ENCODE peak calls at places on chromosomes 1 and 21, in four cellular contexts. D is K562, I is suprapubic skin, E is HCT116. K is an unnamed sample.

GRCh38 chr1:47996406-47997226 is 569 bp downstream of the TRABD2B start:
- DNase-seq in D (no peak), E (no peak), I (no peak), K (no peak)

GRCh38 chr1:68202239-68202832 is 30.0 kb downstream of the WLS start:
- DNase-seq in D (no peak), E (no peak), I (no peak), K (no peak)

GRCh38 chr21:42578761-42579415 is 65.2 kb downstream of the SLC37A1 start:
- DNase-seq in E (no peak), D (no peak), I (peak), K (no peak)

GRCh38 chr1:79603862-79604261 is 597.3 kb upstream of the ADGRL4 start:
- DNase-seq in E (no peak), I (no peak), D (no peak), K (no peak)

GRCh38 chr1:41751804-41752513 is 166.8 kb downstream of the HIVEP3 start:
- DNase-seq in D (no peak), I (no peak), E (no peak), K (no peak)

GRCh38 chr1:107548276-107548675 is 407.4 kb downstream of the NTNG1 start:
- DNase-seq in I (no peak), D (no peak), E (no peak), K (no peak)

GRCh38 chr1:19405761-19406481 is 79.4 kb downstream of the CAPZB start:
- DNase-seq in D (no peak), I (no peak), E (no peak), K (no peak)

GRCh38 chr1:33346921-33347649 is 26.2 kb upstream of the A3GALT2 start:
- DNase-seq in D (peak), I (no peak), E (peak), K (peak)

GRCh38 chr1:55368698-55369097 is 153.5 kb upstream of the USP24 start:
- DNase-seq in I (no peak), D (no peak), E (no peak), K (no peak)

GRCh38 chr1:61588736-61589381 is 136.1 kb downstream of the TM2D1 start:
- DNase-seq in D (peak), E (peak), I (no peak), K (peak)

GRCh38 chr1:229406798-229407197 is 27.1 kb downstream of the ACTA1 start:
- DNase-seq in D (no peak), I (no peak), E (no peak), K (no peak)

GRCh38 chr1:94270801-94271203 is 33.4 kb upstream of the ARHGAP29 start:
- DNase-seq in E (no peak), I (no peak), D (no peak), K (no peak)

GRCh38 chr1:181257117-181257516 is 168.6 kb downstream of the IER5 start:
- DNase-seq in E (no peak), I (no peak), D (no peak), K (no peak)

GRCh38 chr1:36824390-36824861 is 209.9 kb downstream of the GRIK3 start:
- DNase-seq in E (no peak), I (no peak), D (peak), K (no peak)

GRCh38 chr1:77975907-77976306 is 3.0 kb downstream of the FUBP1 start:
- DNase-seq in I (no peak), D (no peak), E (no peak), K (no peak)

GRCh38 chr1:146039844-146040194 is 18.3 kb upstream of the HJV start:
- DNase-seq in E (no peak), D (no peak), I (peak), K (no peak)

GRCh38 chr1:219771039-219771438 is 157.3 kb downstream of the SLC30A10 start:
- DNase-seq in I (no peak), D (no peak), E (peak), K (no peak)

GRCh38 chr1:159970932-159971342 is 16.9 kb upstream of the SLAMF9 start:
- DNase-seq in E (no peak), D (no peak), I (no peak), K (no peak)

DNA sequence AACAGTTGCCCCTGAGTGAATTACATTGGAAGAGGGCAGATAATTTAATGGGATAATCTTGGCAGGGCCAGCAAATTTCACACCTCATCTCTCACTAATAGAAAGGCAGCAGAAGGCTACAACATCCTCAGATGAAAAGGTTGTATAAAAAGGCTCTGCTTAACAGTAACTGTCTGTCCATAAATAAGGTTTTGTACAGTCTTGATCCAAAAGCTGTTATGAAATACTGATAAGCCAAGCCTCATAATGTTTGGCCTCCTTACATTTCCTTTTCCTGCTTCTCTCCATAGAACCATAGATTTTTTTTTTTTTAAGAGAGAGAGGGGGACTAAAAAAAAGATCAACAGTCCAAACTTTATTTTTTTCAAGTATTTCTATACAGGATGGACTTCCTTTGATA is 6.1 kb downstream of the ROR1 start:
- DNase-seq in E (no peak), I (no peak), D (no peak), K (no peak)
- H3K4me3 ChIP-seq in E (no peak), I (no peak), D (no peak), K (no peak)

GRCh38 chr1:64474639-64475038 is 4.7 kb downstream of the CACHD1 start:
- DNase-seq in D (no peak), I (no peak), E (no peak), K (peak)

GRCh38 chr1:64478594-64479248 is 8.8 kb downstream of the CACHD1 start:
- DNase-seq in E (no peak), D (no peak), I (no peak), K (no peak)

GRCh38 chr1:64474133-64474532 is 4.2 kb downstream of the CACHD1 start:
- DNase-seq in E (no peak), I (no peak), D (no peak), K (no peak)

GRCh38 chr1:64473367-64473766 is 3.4 kb downstream of the CACHD1 start:
- DNase-seq in D (no peak), I (no peak), E (no peak), K (no peak)

DNA sequence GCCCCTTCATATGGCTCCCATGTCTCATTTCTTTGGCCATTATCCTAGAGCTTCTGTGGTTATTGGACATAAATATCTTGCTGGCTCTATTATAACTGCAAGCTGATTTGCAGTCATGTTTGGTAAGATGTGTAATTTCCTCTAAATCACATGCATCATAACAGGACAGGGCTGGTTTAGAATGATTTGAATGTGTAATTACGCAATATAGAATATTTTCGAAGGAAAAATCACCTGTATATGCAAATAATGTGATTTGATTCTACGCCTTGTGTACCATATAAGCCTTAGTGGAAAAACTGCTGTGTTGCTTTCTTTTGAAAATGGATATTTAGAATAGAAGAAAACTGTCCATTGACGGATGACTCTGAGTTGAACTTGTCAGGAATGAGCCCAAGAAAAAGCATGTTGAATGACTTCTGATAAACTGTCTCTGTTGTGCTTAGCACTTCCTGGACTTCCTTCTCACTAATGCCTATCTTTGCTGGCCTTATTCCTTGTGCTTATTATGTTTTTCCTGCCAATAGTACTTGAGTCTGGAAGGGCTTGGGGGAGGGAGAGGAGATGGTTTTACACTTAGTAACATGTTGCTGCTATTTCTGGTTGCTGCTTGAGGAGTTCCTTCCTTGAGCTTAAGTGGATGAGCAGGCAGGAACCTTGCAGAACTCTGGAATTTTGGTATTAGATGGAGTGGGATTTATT is 6.5 kb downstream of the CACHD1 start:
- DNase-seq in I (no peak), E (no peak), D (no peak), K (no peak)
- TF ChIP-seq POLR2AphosphoS5 in I (no peak), E (no peak), D (no peak), K (no peak)

DNA sequence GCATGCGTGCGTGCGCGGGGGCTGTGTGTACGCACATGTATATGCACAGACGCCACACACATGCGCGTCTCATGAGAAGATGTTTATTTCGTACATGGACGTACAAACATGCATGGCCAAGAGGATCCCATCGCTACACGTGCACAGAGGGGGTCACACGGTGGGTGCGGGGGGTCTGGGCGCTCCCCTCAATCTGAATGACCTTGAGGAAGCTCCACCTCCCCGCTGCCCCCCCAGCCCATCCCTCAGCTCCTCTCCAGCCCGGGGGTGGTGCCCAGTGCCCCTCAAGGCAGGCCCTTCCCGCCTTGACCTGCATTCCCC is 1.5 kb downstream of the TMEM240 start:
- DNase-seq in I (no peak), D (no peak), E (no peak), K (no peak)
- H3K4me3 ChIP-seq in I (peak), D (no peak), E (no peak), K (peak)

GRCh38 chr1:208015255-208015654 is 104.3 kb upstream of the CD34 start:
- DNase-seq in D (no peak), I (no peak), E (no peak), K (no peak)

GRCh38 chr1:208009303-208009702 is 98.4 kb upstream of the CD34 start:
- DNase-seq in E (no peak), D (no peak), I (peak), K (no peak)

GRCh38 chr1:208010070-208010469 is 99.1 kb upstream of the CD34 start:
- DNase-seq in I (peak), D (no peak), E (no peak), K (no peak)

GRCh38 chr1:208010487-208011079 is 99.7 kb upstream of the CD34 start:
- DNase-seq in D (no peak), E (no peak), I (peak), K (no peak)

DNA sequence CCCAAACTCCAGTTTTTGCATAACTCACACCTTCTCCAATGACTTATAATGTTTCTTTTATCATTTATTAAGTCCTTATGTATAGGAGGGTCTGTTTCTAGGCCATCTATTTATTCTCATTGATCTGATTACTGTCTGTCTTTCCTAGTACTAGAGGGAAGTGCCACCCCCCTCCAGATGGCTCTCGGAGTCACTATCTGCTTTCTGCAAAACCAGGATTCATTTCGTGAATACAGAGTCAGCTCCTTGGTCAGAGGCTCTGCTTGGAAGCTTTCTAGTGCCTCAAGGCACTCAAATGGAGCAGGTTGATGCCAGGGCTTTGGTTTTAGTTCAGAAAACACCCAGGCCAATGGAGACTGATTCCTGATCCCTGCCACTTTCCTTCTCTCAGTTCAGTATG is 102.3 kb upstream of the CD34 start:
- DNase-seq in I (no peak), D (no peak), E (no peak), K (no peak)
- TF ChIP-seq POLR2AphosphoS5 in I (no peak), D (no peak), E (no peak), K (no peak)

DNA sequence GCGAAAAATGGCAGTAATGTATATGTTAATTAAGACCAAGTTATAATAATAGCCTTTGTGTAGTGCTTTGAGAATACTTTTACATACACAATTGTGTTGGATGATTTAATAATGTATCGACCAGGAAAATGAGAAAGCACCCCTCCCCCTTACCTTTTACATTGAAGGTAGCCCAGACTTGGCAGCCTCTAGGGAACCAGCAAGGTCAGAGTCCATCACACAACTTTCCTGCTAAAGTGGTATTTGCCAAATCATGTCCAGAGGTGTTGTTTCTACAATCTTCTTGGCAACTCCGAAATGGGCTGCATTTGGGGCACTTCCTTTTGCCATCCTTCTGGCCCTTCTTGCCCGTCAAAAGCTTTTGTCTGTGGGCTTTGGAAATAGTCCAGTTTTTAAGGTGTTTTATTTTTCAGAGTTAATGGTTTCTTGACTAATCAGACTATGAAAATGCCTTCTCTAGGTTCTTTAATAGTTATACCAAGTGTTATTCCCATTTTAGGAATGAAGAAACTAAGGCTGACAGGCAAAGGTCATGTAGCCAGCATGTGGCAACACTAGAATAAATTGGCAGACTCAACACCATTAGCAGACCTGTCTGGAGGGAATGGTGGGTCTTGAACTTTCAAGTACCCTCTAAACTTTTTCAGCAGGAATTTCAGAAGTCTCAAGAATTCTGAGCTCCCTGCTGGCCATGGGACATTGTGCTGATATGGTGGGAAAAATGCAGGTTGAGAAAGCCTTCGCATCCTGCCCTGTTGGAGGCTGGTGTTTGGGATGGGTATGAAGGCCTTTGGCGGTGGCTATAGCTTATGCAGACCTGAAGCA is 6.8 kb downstream of the ATP1A1 start:
- DNase-seq in I (no peak), D (no peak), E (no peak), K (no peak)
- H3K4me3 ChIP-seq in I (no peak), D (no peak), E (no peak), K (no peak)

GRCh38 chr1:235168375-235168774 is 7.3 kb upstream of the RBM34 start:
- DNase-seq in D (no peak), E (no peak), I (no peak), K (no peak)

DNA sequence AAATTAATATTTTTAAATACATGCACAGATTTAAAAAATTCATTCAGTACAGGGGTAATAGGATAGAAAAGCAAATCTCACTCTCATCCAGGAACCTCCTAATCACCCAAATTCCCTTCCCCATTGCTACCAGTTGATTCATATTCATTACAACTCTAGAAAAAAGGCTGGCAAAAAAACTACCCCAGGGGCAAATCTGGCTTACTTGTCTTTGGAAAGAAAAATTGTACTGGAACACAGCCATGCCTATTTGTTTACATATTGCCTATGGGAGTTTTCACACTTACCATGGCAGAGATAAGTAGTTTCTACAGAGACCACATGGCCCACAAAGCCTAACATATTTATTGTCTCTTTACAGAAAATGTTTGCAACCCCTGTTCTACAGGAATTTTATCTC is 8.9 kb upstream of the RBM34 start:
- DNase-seq in I (no peak), E (no peak), D (no peak), K (no peak)
- TF ChIP-seq POLR2AphosphoS5 in I (no peak), E (no peak), D (no peak), K (no peak)

GRCh38 chr1:212288614-212289013 is 3.4 kb downstream of the PPP2R5A start:
- DNase-seq in D (no peak), E (no peak), I (no peak), K (no peak)
- H3K4me3 ChIP-seq in D (peak), E (no peak), I (peak), K (peak)